ENCODE peak calls at places on chromosomes 7 and 10, in six cellular contexts. K is mesenteric fat pad, S is fibroblast of mammary gland, B is M059J, R is LoVo, M is NCI-H774. P is an unnamed sample.

GRCh38 chr7:134789967-134790685 is 10.7 kb downstream of the CALD1 start:
- DNase-seq in K (no peak), S (peak; percentile 72), B (no peak), R (no peak), M (no peak), P (no peak)

GRCh38 chr7:149598721-149599308 is 101.2 kb upstream of the ZNF746 start:
- DNase-seq in K (peak; percentile 39), S (peak; percentile 41), B (peak; percentile 41), R (no peak), M (no peak), P (peak; percentile 15)

GRCh38 chr10:28754930-28755718 is 77.8 kb downstream of the BAMBI start:
- DNase-seq in K (no peak), S (peak; percentile 8), B (no peak), R (no peak), M (no peak), P (no peak)

GRCh38 chr7:64951250-64951848 is 39.5 kb downstream of the ZNF117 start:
- DNase-seq in K (no peak), S (peak; percentile 61), B (peak; percentile 57), R (peak; percentile 63), M (peak; percentile 43), P (peak; percentile 18)

GRCh38 chr10:130553846-130554245 is 417.7 kb downstream of the GLRX3 start:
- DNase-seq in K (no peak), S (no peak), B (no peak), R (no peak), M (no peak), P (no peak)

GRCh38 chr7:47361746-47362215 is 220.1 kb downstream of the TNS3 start:
- DNase-seq in K (peak; percentile 65), S (peak; percentile 84), B (peak; percentile 98), R (peak; percentile 78), M (no peak), P (peak; percentile 90)

GRCh38 chr10:17557459-17557858 is 59.7 kb downstream of the HACD1 start:
- DNase-seq in K (no peak), S (no peak), B (no peak), R (no peak), M (no peak), P (no peak)

GRCh38 chr10:72257051-72257892 is 16.5 kb upstream of the DDIT4 start:
- DNase-seq in K (no peak), S (peak; percentile 54), B (no peak), R (no peak), M (no peak), P (no peak)

GRCh38 chr10:3538291-3538849 is 246.6 kb downstream of the KLF6 start:
- DNase-seq in K (no peak), S (no peak), B (no peak), R (no peak), M (no peak), P (no peak)

GRCh38 chr7:88927-89921 is 103.1 kb upstream of the FAM20C start:
- DNase-seq in K (peak; percentile 91), S (peak; percentile 98), B (peak; percentile 100), R (peak; percentile 23), M (no peak), P (peak; percentile 98)

GRCh38 chr10:88682491-88682890 is 18.2 kb downstream of the LIPF start:
- DNase-seq in K (no peak), S (no peak), B (no peak), R (no peak), M (no peak), P (no peak)

GRCh38 chr10:32957341-32958084 is 517 bp downstream of the ITGB1 start:
- DNase-seq in K (peak; percentile 91), S (no peak), B (no peak), R (no peak), M (no peak), P (no peak)

GRCh38 chr10:3761111-3761686 is 23.8 kb downstream of the KLF6 start:
- DNase-seq in K (no peak), S (no peak), B (peak; percentile 59), R (no peak), M (no peak), P (no peak)

GRCh38 chr7:149284850-149285580 is 23.0 kb downstream of the ZNF783 start:
- DNase-seq in K (peak; percentile 98), S (peak; percentile 81), B (peak; percentile 71), R (peak; percentile 99), M (peak; percentile 95), P (peak; percentile 93)

GRCh38 chr7:85287126-85287825 is 100.4 kb upstream of the SEMA3D start:
- DNase-seq in K (no peak), S (peak; percentile 43), B (peak; percentile 28), R (no peak), M (no peak), P (no peak)

GRCh38 chr7:11329626-11330025 is 356.0 kb downstream of the PHF14 start:
- DNase-seq in K (no peak), S (no peak), B (no peak), R (no peak), M (no peak), P (no peak)

GRCh38 chr7:2488272-2488645 is 12.1 kb upstream of the GRIFIN start:
- DNase-seq in K (no peak), S (peak; percentile 49), B (no peak), R (no peak), M (no peak), P (no peak)

GRCh38 chr10:89869180-89869579 is 167.8 kb downstream of the KIF20B start:
- DNase-seq in K (no peak), S (peak; percentile 24), B (peak; percentile 71), R (no peak), M (no peak), P (no peak)

GRCh38 chr10:128096486-128097199 is 29.6 kb downstream of the MKI67 start:
- DNase-seq in K (peak; percentile 33), S (peak; percentile 41), B (peak; percentile 72), R (peak; percentile 23), M (no peak), P (no peak)

GRCh38 chr7:126426652-126427051 is 826.1 kb downstream of the GRM8 start:
- DNase-seq in K (no peak), S (no peak), B (no peak), R (no peak), M (no peak), P (no peak)

GRCh38 chr7:144391823-144392255 is 11.7 kb downstream of the NOBOX start:
- DNase-seq in K (no peak), S (peak; percentile 70), B (peak; percentile 57), R (peak; percentile 73), M (peak; percentile 26), P (no peak)

GRCh38 chr7:47648301-47648900 is 66.5 kb upstream of the TNS3 start:
- DNase-seq in K (no peak), S (peak; percentile 79), B (peak; percentile 91), R (no peak), M (no peak), P (no peak)

GRCh38 chr10:56085376-56085775 is 275.7 kb downstream of the ZWINT start:
- DNase-seq in K (no peak), S (no peak), B (no peak), R (no peak), M (no peak), P (no peak)

GRCh38 chr7:27661776-27662489 is 750 bp downstream of the HIBADH start:
- DNase-seq in K (no peak), S (peak; percentile 33), B (no peak), R (peak; percentile 45), M (no peak), P (no peak)

GRCh38 chr7:98418636-98419315 is 17.9 kb upstream of the BAIAP2L1 start:
- DNase-seq in K (no peak), S (peak; percentile 98), B (peak; percentile 98), R (peak; percentile 99), M (peak; percentile 23), P (peak; percentile 96)

GRCh38 chr7:76063525-76063924 is 15.6 kb downstream of the MDH2 start:
- DNase-seq in K (no peak), S (no peak), B (no peak), R (peak; percentile 61), M (no peak), P (no peak)

GRCh38 chr10:72421895-72422540 is 67.3 kb upstream of the DNAJB12 start:
- DNase-seq in K (no peak), S (no peak), B (no peak), R (no peak), M (no peak), P (no peak)